ENCODE peak calls at places on chromosomes 16 and 17, in seven cellular contexts. I is cardiac muscle cell, R is IMR-90, V is AG04450, M is osteoblast, Y is choroid plexus epithelial cell, H is ascending aorta. U is an unnamed sample.

GRCh38 chr17:38358586-38359513 is 7.2 kb downstream of the SOCS7 start:
- DNase-seq in I (no peak), R (no peak), V (no peak), M (no peak), Y (no peak), H (no peak), U (no peak)

GRCh38 chr17:9768381-9768934 is 22.9 kb downstream of the DHRS7C start:
- DNase-seq in I (peak; percentile 55), R (peak; percentile 16), V (no peak), M (peak; percentile 73), Y (peak; percentile 56), H (no peak), U (peak; percentile 56)

GRCh38 chr16:85717393-85718152 is 28.8 kb upstream of the GINS2 start:
- DNase-seq in I (peak; percentile 69), R (peak; percentile 47), V (no peak), M (peak; percentile 96), Y (peak; percentile 64), H (peak; percentile 70), U (peak; percentile 60)

GRCh38 chr17:10059684-10060211 is 138.7 kb downstream of the GAS7 start:
- DNase-seq in I (peak; percentile 54), R (peak; percentile 15), V (no peak), M (peak; percentile 84), Y (peak; percentile 10), H (peak; percentile 68), U (no peak)

GRCh38 chr16:70396209-70396904 is 42.5 kb downstream of the ST3GAL2 start:
- DNase-seq in I (no peak), R (peak; percentile 42), V (no peak), M (peak; percentile 37), Y (peak; percentile 19), H (no peak), U (no peak)

GRCh38 chr16:65660390-65660789 is 538.5 kb upstream of the CDH11 start:
- DNase-seq in I (peak; percentile 25), R (peak; percentile 54), V (no peak), M (peak; percentile 73), Y (no peak), H (no peak), U (peak; percentile 84)

GRCh38 chr17:45043268-45043681 is 8.2 kb downstream of the DCAKD start:
- DNase-seq in I (no peak), R (no peak), V (no peak), M (peak; percentile 75), Y (no peak), H (no peak), U (no peak)

GRCh38 chr16:89155851-89156739 is 15.5 kb upstream of the CDH15 start:
- DNase-seq in I (peak; percentile 21), R (no peak), V (no peak), M (peak; percentile 89), Y (peak; percentile 15), H (no peak), U (no peak)

GRCh38 chr16:48829911-48830310 is 219.9 kb upstream of the N4BP1 start:
- DNase-seq in I (no peak), R (no peak), V (no peak), M (no peak), Y (no peak), H (no peak), U (no peak)

GRCh38 chr16:31569360-31569717 is 41.6 kb downstream of the AHSP start:
- DNase-seq in I (no peak), R (no peak), V (no peak), M (peak; percentile 52), Y (no peak), H (no peak), U (no peak)

DNA sequence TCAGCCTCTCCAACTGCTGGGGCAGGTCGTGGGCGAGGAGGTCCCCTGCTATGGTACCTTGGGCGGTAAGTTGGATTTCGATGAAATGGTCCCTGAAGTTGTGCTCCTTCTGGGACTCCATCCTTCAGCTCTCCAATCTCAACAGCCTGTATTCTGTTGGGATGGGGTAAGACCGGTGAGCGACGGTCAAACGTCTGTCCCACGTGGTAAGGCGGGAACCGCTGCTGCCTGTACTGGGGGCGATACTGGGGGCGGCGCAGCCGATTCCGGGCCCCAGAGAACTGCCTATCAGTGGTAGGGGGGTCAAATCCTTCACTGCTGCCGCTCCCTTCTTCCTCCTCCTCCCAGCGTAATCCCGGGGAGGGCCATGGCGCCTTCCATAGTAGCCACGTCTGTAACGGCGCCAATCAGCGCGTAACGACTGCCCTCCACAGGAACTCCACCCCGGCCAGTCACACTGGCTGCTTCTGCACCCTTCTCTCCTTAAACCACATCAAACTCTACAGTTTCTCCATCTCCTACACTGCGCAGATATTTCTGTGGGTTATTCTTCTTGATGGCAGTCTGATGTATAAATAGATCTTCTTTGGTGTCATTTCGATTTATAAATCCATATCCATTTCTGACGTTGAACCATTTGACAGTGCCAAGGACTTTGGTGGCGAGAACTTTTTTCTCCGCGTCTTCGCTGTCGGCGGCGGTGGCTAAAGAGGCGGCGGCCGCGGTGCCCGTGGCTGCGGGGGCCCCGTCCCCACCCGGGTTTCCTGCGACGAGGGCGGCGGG is 41.1 kb downstream of the AHSP start:
- DNase-seq in I (peak; percentile 23), R (no peak), V (no peak), M (no peak), Y (peak; percentile 3), H (no peak), U (no peak)
- H3K4me3 ChIP-seq in I (peak overlapping the region; percentile 29), R (peak overlapping the region; percentile 18), V (no peak overlapping the region), M (peak overlapping the region; percentile 35), Y (no peak overlapping the region), H (peak overlapping the region; percentile 52), U (no peak overlapping the region)

GRCh38 chr16:20899503-20900298 is 457 bp downstream of the DCUN1D3 start:
- DNase-seq in I (no peak), R (no peak), V (no peak), M (peak; percentile 46), Y (no peak), H (no peak), U (no peak)
- TF ChIP-seq CTCF in I (no peak), R (no peak), V (peak; percentile 3), M (no peak), Y (peak; percentile 6), H (no peak), U (no peak)

GRCh38 chr16:19857593-19857992 is 27.1 kb downstream of the GPRC5B start:
- DNase-seq in I (no peak), R (no peak), V (no peak), M (peak; percentile 75), Y (no peak), H (no peak), U (no peak)

GRCh38 chr16:19851476-19851875 is 33.2 kb downstream of the GPRC5B start:
- DNase-seq in I (no peak), R (no peak), V (no peak), M (no peak), Y (no peak), H (no peak), U (no peak)

GRCh38 chr16:19856120-19856519 is 28.5 kb downstream of the GPRC5B start:
- DNase-seq in I (no peak), R (no peak), V (no peak), M (no peak), Y (no peak), H (no peak), U (no peak)

GRCh38 chr16:19853132-19853972 is 31.3 kb downstream of the GPRC5B start:
- DNase-seq in I (no peak), R (no peak), V (no peak), M (no peak), Y (no peak), H (no peak), U (no peak)

DNA sequence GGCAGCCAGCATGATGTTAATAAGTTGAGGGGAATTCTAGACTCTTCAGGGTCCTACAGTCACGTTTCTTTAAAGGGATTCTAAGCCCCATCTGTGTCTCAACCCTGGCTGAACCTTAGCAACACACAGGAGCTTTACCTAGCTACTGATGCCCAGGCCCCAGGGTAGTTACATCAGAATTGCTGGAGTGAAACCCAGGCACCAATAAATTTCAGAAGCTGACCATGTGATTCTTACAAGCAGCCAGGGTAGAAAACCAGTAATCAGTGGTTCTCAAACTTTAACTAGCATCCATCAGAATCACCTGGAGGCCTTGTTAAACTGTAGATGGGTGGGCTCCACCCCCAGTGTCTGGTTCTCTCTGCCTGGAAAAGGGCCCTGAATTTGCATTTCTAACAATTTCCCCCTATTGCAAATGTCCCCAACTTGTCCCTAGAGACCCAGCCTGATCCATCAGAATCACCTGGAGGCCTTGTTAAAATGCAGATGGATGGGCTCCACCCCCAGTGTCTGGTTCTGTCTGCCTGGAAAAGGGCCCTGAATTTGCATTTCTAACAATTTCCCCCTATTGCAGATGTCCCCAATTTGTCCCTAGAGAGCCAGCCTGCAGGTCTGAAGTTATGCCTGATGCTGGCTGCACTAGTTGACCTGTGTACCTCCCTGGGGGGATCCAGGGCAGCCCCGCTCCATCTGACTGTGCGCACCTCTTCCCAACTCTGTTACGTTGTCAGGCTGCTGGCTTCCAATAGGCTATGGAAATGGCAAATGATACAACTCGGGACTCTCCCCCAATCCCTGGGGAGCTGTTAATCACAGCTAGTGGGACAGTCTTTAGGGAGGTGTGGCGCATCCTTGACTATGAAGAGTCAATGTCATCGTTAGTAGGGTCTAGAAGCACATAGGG is 30.4 kb downstream of the GPRC5B start:
- DNase-seq in I (no peak), R (no peak), V (no peak), M (no peak), Y (no peak), H (no peak), U (no peak)
- H3K4me3 ChIP-seq in I (no peak overlapping the region), R (no peak overlapping the region), V (no peak overlapping the region), M (no peak overlapping the region), Y (no peak overlapping the region), H (no peak overlapping the region), U (no peak overlapping the region)

DNA sequence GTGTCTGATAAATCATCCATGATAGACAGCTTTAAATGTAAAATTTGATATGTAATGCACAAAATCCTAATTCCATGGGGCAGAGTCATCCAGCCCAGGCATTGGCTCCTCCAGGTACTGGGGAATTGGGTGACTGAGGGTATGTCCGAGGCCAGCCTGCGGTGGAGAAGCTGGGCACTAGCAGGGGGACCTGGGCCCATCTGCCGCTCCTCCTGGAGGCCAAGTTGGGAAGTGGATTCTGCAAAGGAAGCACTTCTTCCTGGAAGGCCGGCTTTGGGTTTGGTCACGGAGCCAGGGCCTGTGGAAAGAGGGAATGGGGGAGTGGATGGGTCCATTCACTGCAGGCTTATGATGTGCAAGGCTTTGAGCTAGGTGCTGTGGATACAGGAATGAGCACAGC is 85.8 kb downstream of the GNAO1 start:
- DNase-seq in I (no peak), R (no peak), V (no peak), M (no peak), Y (no peak), H (no peak), U (peak; percentile 18)
- TF ChIP-seq CTCF in I (peak; percentile 21), R (no peak), V (peak; percentile 30), M (no peak), Y (peak; percentile 41), H (no peak), U (peak; percentile 43)

GRCh38 chr16:30115238-30115637 is 1.9 kb upstream of the GDPD3 start:
- DNase-seq in I (no peak), R (no peak), V (no peak), M (no peak), Y (no peak), H (no peak), U (no peak)

GRCh38 chr16:30113711-30114333 is 485 bp upstream of the GDPD3 start:
- DNase-seq in I (no peak), R (peak; percentile 20), V (no peak), M (no peak), Y (no peak), H (no peak), U (no peak)

GRCh38 chr16:30114411-30114810 is 1.1 kb upstream of the GDPD3 start:
- DNase-seq in I (no peak), R (no peak), V (no peak), M (no peak), Y (no peak), H (no peak), U (no peak)

GRCh38 chr16:30112197-30113030 is 923 bp downstream of the GDPD3 start:
- DNase-seq in I (peak; percentile 75), R (peak; percentile 42), V (no peak), M (peak; percentile 96), Y (peak; percentile 74), H (peak; percentile 79), U (peak; percentile 32)

GRCh38 chr16:30113031-30113710 is at the start of gene GDPD3:
- DNase-seq in I (no peak), R (no peak), V (no peak), M (peak; percentile 86), Y (peak; percentile 39), H (no peak), U (peak; percentile 33)
- H3K4me3 ChIP-seq in I (no peak within 1 kb of the TSS), R (no peak within 1 kb of the TSS), V (no peak within 1 kb of the TSS), M (no peak within 1 kb of the TSS), Y (no peak within 1 kb of the TSS), H (no peak within 1 kb of the TSS), U (no peak within 1 kb of the TSS)